ENCODE peak calls at places on chromosomes 11 and 22, in six cellular contexts. G is foreskin keratinocyte; V is activated T-cell treated with anti-CD3 and anti-CD28 coated beads, Interleukin-2, amount 50 U/mL, for 1 hour; R is GM04503; U is left lung; Q is GM04504. D is an unnamed sample.

GRCh38 chr22:36902143-36902911 is 11.1 kb upstream of the CSF2RB start:
- DNase-seq in Q (no peak), R (no peak), U (no peak), G (no peak), V (no peak), D (no peak)

GRCh38 chr22:50016988-50017700 is 4.6 kb upstream of the IL17REL start:
- DNase-seq in U (no peak), Q (no peak), G (no peak), R (no peak), V (peak; percentile 58), D (no peak)

GRCh38 chr22:43325176-43325575 is 18.0 kb downstream of the SCUBE1 start:
- DNase-seq in V (no peak), R (no peak), Q (no peak), U (no peak), G (no peak), D (no peak)

GRCh38 chr11:65619281-65619928 is 3.8 kb downstream of the PCNX3 start:
- DNase-seq in V (no peak), G (no peak), R (no peak), Q (no peak), U (no peak), D (no peak)

GRCh38 chr11:100639140-100639539 is 47.9 kb upstream of the ARHGAP42 start:
- DNase-seq in R (no peak), V (no peak), Q (no peak), U (no peak), G (peak; percentile 19), D (peak; percentile 26)

GRCh38 chr11:115488945-115489344 is 15.3 kb downstream of the CADM1 start:
- DNase-seq in U (no peak), R (no peak), V (no peak), G (peak; percentile 47), Q (no peak), D (peak; percentile 32)

GRCh38 chr11:10379022-10379421 is 74.1 kb downstream of the ADM start:
- DNase-seq in U (no peak), G (no peak), R (no peak), V (no peak), Q (no peak), D (no peak)

GRCh38 chr22:35399114-35399677 is 744 bp upstream of the MCM5 start:
- DNase-seq in G (no peak), R (no peak), Q (no peak), V (no peak), U (no peak), D (no peak)

GRCh38 chr22:20503816-20504215 is 3.6 kb upstream of the MED15 start:
- DNase-seq in Q (no peak), R (no peak), U (no peak), V (no peak), G (no peak), D (no peak)

GRCh38 chr11:94781822-94782221 is 13.7 kb downstream of the AMOTL1 start:
- DNase-seq in R (no peak), U (no peak), G (peak; percentile 76), Q (no peak), V (no peak), D (no peak)

GRCh38 chr11:68116126-68116525 is 5.1 kb downstream of the CHKA start:
- DNase-seq in Q (no peak), U (no peak), V (no peak), R (no peak), G (no peak), D (no peak)

GRCh38 chr22:47044722-47045545 is 282.5 kb downstream of the TBC1D22A start:
- DNase-seq in G (no peak), U (peak; percentile 16), Q (no peak), R (no peak), V (no peak), D (no peak)

GRCh38 chr22:49691256-49691655 is 136.4 kb downstream of the BRD1 start:
- DNase-seq in V (no peak), U (no peak), G (no peak), Q (no peak), R (no peak), D (no peak)